ENCODE peak calls at places on chromosomes 2 and 18, in six cellular contexts. B is upper lobe of right lung, V is A549, Y is stomach, H is psoas muscle, D is dorsolateral prefrontal cortex. S is an unnamed sample.

GRCh38 chr2:40049782-40050181 is 270.7 kb upstream of the THUMPD2 start:
- DNase-seq in B (no peak), V (no peak), Y (no peak), H (no peak), D (no peak), S (no peak)

GRCh38 chr2:230008708-230009066 is 60.0 kb downstream of the SLC16A14 start:
- DNase-seq in B (no peak), V (no peak), Y (no peak), H (no peak), D (no peak), S (no peak)

GRCh38 chr2:96498023-96498431 is 7.1 kb downstream of the NEURL3 start:
- DNase-seq in B (no peak), V (no peak), Y (no peak), H (no peak), D (no peak), S (no peak)

GRCh38 chr18:9441061-9441460 is 34.3 kb upstream of the RALBP1 start:
- DNase-seq in B (no peak), V (no peak), Y (no peak), H (no peak), D (no peak), S (no peak)

GRCh38 chr2:230921806-230922595 is 3.0 kb downstream of the GPR55 start:
- DNase-seq in B (no peak), V (no peak), Y (peak), H (no peak), D (no peak), S (no peak)

GRCh38 chr18:74778191-74778847 is 180.6 kb downstream of the ZNF407 start:
- DNase-seq in B (no peak), V (no peak), Y (no peak), H (no peak), D (no peak), S (no peak)

GRCh38 chr2:184452907-184453306 is 145.4 kb upstream of the ZNF804A start:
- DNase-seq in B (no peak), V (no peak), Y (no peak), H (no peak), D (no peak), S (no peak)

GRCh38 chr2:121771976-121772742 is 16.7 kb downstream of the TSN start:
- DNase-seq in B (no peak), V (no peak), Y (no peak), H (no peak), D (no peak), S (no peak)

GRCh38 chr18:13389491-13390131 is 171.1 kb downstream of the LDLRAD4 start:
- DNase-seq in B (no peak), V (no peak), Y (no peak), H (no peak), D (no peak), S (no peak)

GRCh38 chr2:59182249-59182648 is 941.1 kb upstream of the FANCL start:
- DNase-seq in B (no peak), V (peak), Y (no peak), H (no peak), D (no peak), S (no peak)

GRCh38 chr18:44241041-44241440 is 439.6 kb upstream of the SETBP1 start:
- DNase-seq in B (no peak), V (no peak), Y (no peak), H (no peak), D (no peak), S (no peak)

GRCh38 chr18:4603955-4604354 is 148.8 kb upstream of the DLGAP1 start:
- DNase-seq in B (no peak), V (no peak), Y (no peak), H (no peak), D (no peak), S (no peak)

GRCh38 chr2:77566582-77566981 is 44.4 kb upstream of the LRRTM4 start:
- DNase-seq in B (no peak), V (no peak), Y (no peak), H (no peak), D (no peak), S (no peak)

GRCh38 chr2:120989911-120990441 is 254.3 kb downstream of the GLI2 start:
- DNase-seq in B (no peak), V (no peak), Y (peak), H (no peak), D (peak), S (peak)

GRCh38 chr2:234451852-234452625 is 44.8 kb downstream of the ARL4C start:
- DNase-seq in B (no peak), V (peak), Y (no peak), H (no peak), D (no peak), S (no peak)

GRCh38 chr2:54310961-54311360 is 54.9 kb upstream of the TSPYL6 start:
- DNase-seq in B (no peak), V (no peak), Y (no peak), H (no peak), D (no peak), S (no peak)

GRCh38 chr2:122003196-122003595 is 247.7 kb downstream of the TSN start:
- DNase-seq in B (no peak), V (no peak), Y (no peak), H (no peak), D (no peak), S (no peak)

GRCh38 chr2:113173563-113174368 is at the start of gene PSD4:
- DNase-seq in B (peak), V (no peak), Y (peak), H (peak), D (no peak), S (peak)

GRCh38 chr2:49616800-49617199 is 462.5 kb upstream of the FSHR start:
- DNase-seq in B (no peak), V (peak), Y (no peak), H (no peak), D (no peak), S (no peak)

GRCh38 chr2:217636578-217637267 is 366.1 kb downstream of the TNS1 start:
- DNase-seq in B (no peak), V (no peak), Y (no peak), H (no peak), D (no peak), S (no peak)

GRCh38 chr2:207815254-207815653 is 45.5 kb upstream of the FZD5 start:
- DNase-seq in B (no peak), V (no peak), Y (no peak), H (no peak), D (no peak), S (no peak)

GRCh38 chr2:12856934-12857660 is 140.4 kb downstream of the TRIB2 start:
- DNase-seq in B (no peak), V (no peak), Y (no peak), H (no peak), D (no peak), S (no peak)

GRCh38 chr2:19358242-19359020 is at the start of gene OSR1:
- DNase-seq in B (no peak), V (peak), Y (peak), H (peak), D (no peak), S (peak)

GRCh38 chr2:129092871-129093385 is 774.3 kb upstream of the HS6ST1 start:
- DNase-seq in B (no peak), V (peak), Y (no peak), H (no peak), D (no peak), S (no peak)

GRCh38 chr2:240224676-240225075 is 84.2 kb upstream of the OTOS start:
- DNase-seq in B (no peak), V (no peak), Y (peak), H (no peak), D (no peak), S (no peak)

GRCh38 chr2:125371867-125372266 is 1284.1 kb upstream of the GYPC start:
- DNase-seq in B (no peak), V (no peak), Y (no peak), H (no peak), D (no peak), S (no peak)

GRCh38 chr2:144449028-144449406 is 70.9 kb downstream of the ZEB2 start:
- DNase-seq in B (no peak), V (peak), Y (no peak), H (peak), D (no peak), S (no peak)

GRCh38 chr2:168545439-168546082 is 89.5 kb downstream of the CERS6 start:
- DNase-seq in B (no peak), V (peak), Y (no peak), H (no peak), D (no peak), S (no peak)

GRCh38 chr2:230908595-230909191 is 16.3 kb downstream of the GPR55 start:
- DNase-seq in B (peak), V (peak), Y (peak), H (no peak), D (peak), S (no peak)

GRCh38 chr2:164719996-164720941 is 99.0 kb upstream of the GRB14 start:
- DNase-seq in B (no peak), V (no peak), Y (no peak), H (no peak), D (no peak), S (no peak)

GRCh38 chr2:33077841-33078240 is 131.1 kb downstream of the LTBP1 start:
- DNase-seq in B (no peak), V (no peak), Y (no peak), H (no peak), D (no peak), S (no peak)

GRCh38 chr2:169662744-169663143 is 31.5 kb downstream of the CFAP210 start:
- DNase-seq in B (no peak), V (no peak), Y (no peak), H (no peak), D (no peak), S (no peak)

GRCh38 chr2:178205853-178206516 is 11.7 kb downstream of the OSBPL6 start:
- DNase-seq in B (no peak), V (no peak), Y (no peak), H (no peak), D (no peak), S (no peak)

GRCh38 chr2:36266536-36267121 is 88.9 kb upstream of the CRIM1 start:
- DNase-seq in B (no peak), V (no peak), Y (no peak), H (no peak), D (no peak), S (no peak)

GRCh38 chr2:43300781-43301586 is 74.6 kb upstream of the ZFP36L2 start:
- DNase-seq in B (no peak), V (no peak), Y (peak), H (no peak), D (no peak), S (no peak)

GRCh38 chr2:9002637-9003365 is 683 bp downstream of the MBOAT2 start:
- DNase-seq in B (peak), V (peak), Y (no peak), H (peak), D (no peak), S (peak)

DNA sequence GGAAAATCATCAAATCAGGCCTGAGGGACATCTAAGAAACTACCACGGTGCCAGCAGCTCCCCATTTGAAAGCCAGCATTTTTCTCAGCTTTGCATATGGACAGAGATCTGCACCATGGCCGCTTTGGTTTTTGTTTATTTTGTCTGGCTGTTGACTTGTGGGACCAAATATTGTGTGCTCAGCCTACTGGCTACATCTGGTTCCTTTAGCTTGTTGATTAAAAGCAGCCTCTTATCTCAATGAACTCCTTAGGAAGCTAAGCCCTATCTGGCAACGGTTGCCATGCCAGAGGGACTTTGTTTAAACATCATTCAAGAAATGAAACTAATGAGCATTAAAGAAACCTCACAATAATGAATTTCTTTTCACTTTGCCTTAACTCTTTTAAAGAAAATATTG is 32.4 kb upstream of the CCDC150 start:
- DNase-seq in B (no peak), V (no peak), Y (no peak), H (no peak), D (no peak), S (no peak)
- H3K4me3 ChIP-seq in B (no peak), V (no peak), Y (no peak), H (no peak), D (no peak), S (no peak)

GRCh38 chr2:194549387-194549786 is 1107.6 kb upstream of the SLC39A10 start:
- DNase-seq in B (no peak), V (no peak), Y (no peak), H (no peak), D (no peak), S (no peak)

GRCh38 chr2:194550702-194551101 is 1106.3 kb upstream of the SLC39A10 start:
- DNase-seq in B (no peak), V (no peak), Y (no peak), H (no peak), D (no peak), S (no peak)

GRCh38 chr2:194545978-194546377 is 1111.0 kb upstream of the SLC39A10 start:
- DNase-seq in B (no peak), V (peak), Y (no peak), H (no peak), D (no peak), S (no peak)
- TF ChIP-seq CTCF in B (peak), V (peak), Y (no peak), H (no peak), D (peak), S (no peak)

DNA sequence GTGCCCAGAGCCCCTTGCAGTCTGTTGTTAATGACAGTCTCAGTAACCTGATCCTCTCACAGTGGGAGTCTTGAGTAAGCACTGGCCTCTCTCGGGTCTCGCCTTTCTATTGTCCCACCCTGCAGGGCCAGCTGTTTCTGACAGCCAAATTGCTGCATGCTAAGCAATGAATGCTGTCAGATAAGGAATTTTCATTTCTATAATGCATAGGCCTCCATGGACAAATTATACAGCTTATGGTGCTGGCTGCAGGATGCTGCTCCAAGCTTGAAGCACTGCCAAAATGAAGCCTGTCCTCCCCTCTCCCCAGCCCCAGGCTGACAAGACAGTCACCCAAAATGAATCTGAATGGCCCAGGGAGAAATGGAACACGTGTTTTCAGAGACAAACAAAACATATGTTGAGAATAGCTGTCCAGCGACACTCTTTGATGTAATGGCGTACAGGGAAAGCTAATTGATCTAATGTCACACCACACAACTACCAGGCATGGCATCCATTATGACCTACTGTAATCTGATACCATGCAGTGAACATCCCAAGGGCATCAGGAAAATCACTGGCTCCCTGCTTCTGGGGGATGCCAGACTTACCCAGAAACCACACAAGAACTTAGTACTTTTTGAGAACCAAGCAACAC is 36.8 kb downstream of the ACVR1 start:
- DNase-seq in B (no peak), V (no peak), Y (no peak), H (peak), D (no peak), S (no peak)
- H3K4me3 ChIP-seq in B (no peak), V (no peak), Y (no peak), H (peak), D (no peak), S (no peak)

GRCh38 chr2:108447947-108448677 is 894 bp upstream of the GCC2 start:
- DNase-seq in B (no peak), V (no peak), Y (peak), H (no peak), D (no peak), S (no peak)

GRCh38 chr2:108448678-108449409 is at the start of gene GCC2:
- DNase-seq in B (peak), V (peak), Y (peak), H (peak), D (peak), S (peak)

GRCh38 chr2:108444941-108445840 is 3.8 kb upstream of the GCC2 start:
- DNase-seq in B (no peak), V (peak), Y (no peak), H (no peak), D (no peak), S (no peak)

GRCh38 chr2:108449410-108450200 is 599 bp downstream of the GCC2 start:
- DNase-seq in B (no peak), V (peak), Y (peak), H (no peak), D (no peak), S (no peak)

DNA sequence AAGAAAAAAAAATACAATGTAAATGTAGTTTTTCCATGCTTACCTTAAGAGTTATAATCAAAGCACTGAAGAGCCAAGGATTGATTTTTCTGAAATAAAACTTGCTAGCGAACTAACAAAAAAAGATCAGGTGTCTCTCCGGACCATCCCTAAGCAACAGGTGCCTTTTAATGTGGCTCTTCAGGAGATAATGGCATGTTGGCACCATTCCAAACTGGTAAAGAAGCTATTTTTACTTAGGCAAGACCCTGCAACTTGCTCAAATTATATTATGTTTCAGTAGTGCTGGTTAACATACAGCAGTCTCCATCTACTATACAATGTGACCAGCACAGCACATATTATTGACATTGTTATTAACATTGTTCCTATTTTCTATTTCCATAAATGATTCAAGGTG is 2.3 kb upstream of the GCC2 start:
- DNase-seq in B (no peak), V (no peak), Y (no peak), H (no peak), D (no peak), S (no peak)
- TF ChIP-seq CTCF in B (no peak), V (no peak), Y (no peak), H (no peak), D (no peak), S (no peak)

S was measured in tibial artery.